ENCODE peak calls at places on chromosome 13, in ten cellular contexts. Z is kidney epithelial cell, E is adrenal gland, L is hepatocyte, Q is psoas muscle, V is BE2C, Y is colonic mucosa, A is fibroblast of lung, F is lower lobe of right lung, O is endodermal cell. C is an unnamed sample.

GRCh38 chr13:91381371-91381770 is 17.1 kb upstream of the GPC5 start:
- DNase-seq in Z (no peak), E (no peak), L (peak; percentile 23), Q (no peak), V (peak; percentile 30), Y (no peak), A (peak; percentile 28), F (no peak), O (no peak), C (no peak)

GRCh38 chr13:102799544-102800144 is 725 bp downstream of the BIVM start:
- DNase-seq in Z (no peak), E (peak; percentile 22), L (peak; percentile 43), Q (no peak), V (peak; percentile 48), Y (no peak), A (peak; percentile 35), F (peak; percentile 52), O (peak; percentile 73), C (peak; percentile 69)

GRCh38 chr13:66446413-66446812 is 783.7 kb downstream of the PCDH9 start:
- DNase-seq in Z (no peak), E (no peak), L (no peak), Q (no peak), V (no peak), Y (no peak), A (no peak), F (no peak), O (no peak), C (no peak)

GRCh38 chr13:40445557-40445990 is 220.9 kb downstream of the FOXO1 start:
- DNase-seq in Z (peak; percentile 98), E (peak; percentile 38), L (no peak), Q (peak; percentile 90), V (peak; percentile 44), Y (peak; percentile 19), A (peak; percentile 97), F (peak; percentile 55), O (no peak), C (no peak)

GRCh38 chr13:27621366-27622101 is at the start of gene POLR1D:
- DNase-seq in Z (no peak), E (peak; percentile 79), L (peak; percentile 96), Q (peak; percentile 88), V (peak; percentile 76), Y (peak; percentile 89), A (peak; percentile 63), F (peak; percentile 90), O (peak; percentile 93), C (peak; percentile 86)

GRCh38 chr13:59318320-59318930 is 845.3 kb downstream of the DIAPH3 start:
- DNase-seq in Z (no peak), E (peak; percentile 54), L (peak; percentile 87), Q (peak; percentile 64), V (peak; percentile 88), Y (peak; percentile 68), A (peak; percentile 39), F (no peak), O (peak; percentile 95), C (peak; percentile 75)

GRCh38 chr13:101623469-101624209 is 171.2 kb downstream of the ITGBL1 start:
- DNase-seq in Z (no peak), E (no peak), L (no peak), Q (no peak), V (no peak), Y (no peak), A (peak; percentile 9), F (no peak), O (no peak), C (no peak)

GRCh38 chr13:66618702-66619101 is 611.4 kb downstream of the PCDH9 start:
- DNase-seq in Z (no peak), E (no peak), L (peak; percentile 62), Q (no peak), V (no peak), Y (no peak), A (peak; percentile 46), F (no peak), O (no peak), C (no peak)

GRCh38 chr13:30978981-30979956 is 46.8 kb downstream of the TEX26 start:
- DNase-seq in Z (no peak), E (peak; percentile 27), L (peak; percentile 30), Q (no peak), V (peak; percentile 70), Y (peak; percentile 38), A (no peak), F (peak; percentile 66), O (peak; percentile 96), C (no peak)

GRCh38 chr13:77986699-77987098 is 68.1 kb upstream of the EDNRB start:
- DNase-seq in Z (no peak), E (no peak), L (no peak), Q (no peak), V (no peak), Y (no peak), A (no peak), F (no peak), O (peak; percentile 49), C (no peak)

GRCh38 chr13:87057807-87058520 is 613.2 kb upstream of the SLITRK5 start:
- DNase-seq in Z (no peak), E (no peak), L (no peak), Q (no peak), V (no peak), Y (no peak), A (no peak), F (no peak), O (no peak), C (no peak)

GRCh38 chr13:76885203-76886004 is 801 bp downstream of the KCTD12 start:
- DNase-seq in Z (no peak), E (peak; percentile 69), L (peak; percentile 78), Q (peak; percentile 83), V (peak; percentile 68), Y (peak; percentile 83), A (peak; percentile 71), F (peak; percentile 83), O (peak; percentile 85), C (peak; percentile 69)

GRCh38 chr13:76884571-76885202 is 1.5 kb downstream of the KCTD12 start:
- DNase-seq in Z (no peak), E (no peak), L (peak; percentile 29), Q (no peak), V (no peak), Y (peak; percentile 41), A (peak; percentile 32), F (no peak), O (no peak), C (no peak)

GRCh38 chr13:76886005-76886291 is 257 bp downstream of the KCTD12 start:
- DNase-seq in Z (no peak), E (peak; percentile 26), L (no peak), Q (peak; percentile 72), V (no peak), Y (no peak), A (no peak), F (no peak), O (no peak), C (no peak)

GRCh38 chr13:76882431-76882830 is 3.8 kb downstream of the KCTD12 start:
- DNase-seq in Z (no peak), E (no peak), L (no peak), Q (no peak), V (no peak), Y (no peak), A (peak; percentile 33), F (peak; percentile 54), O (no peak), C (no peak)

DNA sequence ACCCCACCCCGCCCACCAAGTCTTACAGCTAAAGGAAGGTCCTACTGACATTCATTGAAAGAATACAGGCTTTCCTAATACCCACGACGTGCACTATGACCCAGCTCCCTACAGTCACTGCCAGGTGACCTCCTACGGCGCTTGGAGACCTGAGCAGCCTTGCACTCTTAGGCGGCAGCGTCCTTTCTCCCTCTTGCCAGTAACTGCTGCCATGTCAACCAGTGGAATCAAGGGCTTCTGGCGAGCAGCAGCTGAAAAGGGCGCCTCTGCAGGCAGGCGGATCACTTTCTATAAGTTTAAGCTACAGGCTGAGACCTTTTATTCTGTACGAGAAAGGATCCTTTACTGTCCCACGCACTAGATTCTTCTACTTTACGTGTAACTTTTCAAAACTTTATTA is 2.0 kb downstream of the KCTD12 start:
- DNase-seq in Z (no peak), E (peak; percentile 49), L (peak; percentile 71), Q (peak; percentile 54), V (peak; percentile 61), Y (peak; percentile 64), A (peak; percentile 5), F (peak; percentile 68), O (peak; percentile 87), C (no peak)
- TF ChIP-seq CTCF in Z (peak; percentile 40), E (peak; percentile 30), L (peak; percentile 53), Q (no peak), V (peak; percentile 56), Y (no peak), A (peak; percentile 49), F (peak; percentile 26), O (peak; percentile 72), C (no peak)

GRCh38 chr13:112348642-112349345 is 27.4 kb upstream of the SPACA7 start:
- DNase-seq in Z (no peak), E (no peak), L (no peak), Q (no peak), V (no peak), Y (no peak), A (no peak), F (no peak), O (no peak), C (no peak)
- H3K27me3 ChIP-seq in Z (peaks cover 12% of the 10 kb centered on the region), E (peaks cover 3% of the 10 kb centered on the region), L (peaks cover 50% of the 10 kb centered on the region), Q (peaks cover 6% of the 10 kb centered on the region), V (peaks cover 96% of the 10 kb centered on the region), Y (peaks cover 7% of the 10 kb centered on the region), A (no peaks in the 10 kb centered on the region), F (peaks cover 47% of the 10 kb centered on the region), O (peaks cover 34% of the 10 kb centered on the region), C (peaks cover 3% of the 10 kb centered on the region)

GRCh38 chr13:85661639-85662038 is 137.6 kb downstream of the SLITRK6 start:
- DNase-seq in Z (no peak), E (no peak), L (no peak), Q (no peak), V (no peak), Y (no peak), A (no peak), F (no peak), O (no peak), C (no peak)
- TF ChIP-seq CTCF in Z (no peak), E (no peak), L (no peak), Q (no peak), V (no peak), Y (no peak), A (no peak), F (no peak), O (no peak), C (no peak)

DNA sequence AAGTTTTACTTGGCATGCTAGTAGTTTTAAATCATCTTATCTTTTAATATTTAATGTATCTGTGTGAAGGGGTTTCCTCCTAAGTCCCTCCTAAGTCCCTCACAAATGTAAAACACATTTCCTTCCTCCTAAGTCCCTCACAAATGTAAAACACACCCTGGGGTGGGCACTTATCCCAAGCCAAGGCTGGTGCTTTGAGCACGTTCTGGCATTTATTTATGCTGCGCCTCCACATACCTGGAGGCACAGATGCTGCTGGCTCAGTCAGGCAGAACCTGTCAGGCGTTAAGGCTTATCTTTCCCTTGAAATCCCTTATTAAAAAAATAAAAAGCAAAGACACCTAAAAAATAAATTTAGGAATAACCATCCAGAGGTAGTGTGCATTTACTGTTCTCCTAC is 140.6 kb downstream of the MIPEP start:
- DNase-seq in Z (no peak), E (no peak), L (no peak), Q (no peak), V (no peak), Y (no peak), A (no peak), F (no peak), O (peak; percentile 59), C (no peak)
- H3K27me3 ChIP-seq in Z (no peaks in the 10 kb centered on the region), E (no peaks in the 10 kb centered on the region), L (no peaks in the 10 kb centered on the region), Q (no peaks in the 10 kb centered on the region), V (no peaks in the 10 kb centered on the region), Y (no peaks in the 10 kb centered on the region), A (no peaks in the 10 kb centered on the region), F (no peaks in the 10 kb centered on the region), O (no peaks in the 10 kb centered on the region), C (no peaks in the 10 kb centered on the region)

GRCh38 chr13:63636231-63636993 is 2220.8 kb upstream of the PCDH20 start:
- DNase-seq in Z (no peak), E (no peak), L (no peak), Q (no peak), V (peak; percentile 15), Y (no peak), A (no peak), F (no peak), O (peak; percentile 44), C (no peak)
- TF ChIP-seq CTCF in Z (peak; percentile 45), E (no peak), L (peak; percentile 6), Q (no peak), V (peak; percentile 69), Y (no peak), A (no peak), F (no peak), O (peak; percentile 70), C (no peak)